ENCODE peak calls at places on chromosomes 7 and 10, in six cellular contexts. M, E, A, H, R and S are unnamed samples.
A peak's percentile ranks its signal among the peaks of the same experiment; 100 is the strongest.

GRCh38 chr10:102523250-102524029 is 19.7 kb downstream of the SUFU start:
- DNase-seq in M (peak; percentile 10), E (no peak), A (no peak), H (no peak), R (no peak), S (no peak)

GRCh38 chr7:82172896-82173295 is 270.7 kb downstream of the CACNA2D1 start:
- DNase-seq in M (no peak), E (no peak), A (no peak), H (no peak), R (no peak), S (no peak)

GRCh38 chr7:116357776-116358670 is 141.5 kb upstream of the CAV2 start:
- DNase-seq in M (no peak), E (no peak), A (no peak), H (no peak), R (no peak), S (no peak)

GRCh38 chr7:149817836-149818535 is 20.2 kb upstream of the ZNF862 start:
- DNase-seq in M (no peak), E (no peak), A (no peak), H (no peak), R (no peak), S (no peak)

GRCh38 chr10:6704891-6705290 is 124.8 kb upstream of the PRKCQ start:
- DNase-seq in M (no peak), E (no peak), A (no peak), H (no peak), R (no peak), S (no peak)

GRCh38 chr10:129531195-129531968 is 64.3 kb downstream of the MGMT start:
- DNase-seq in M (no peak), E (no peak), A (no peak), H (no peak), R (no peak), S (no peak)

GRCh38 chr7:150950496-150951180 is 27.5 kb downstream of the KCNH2 start:
- DNase-seq in M (no peak), E (no peak), A (no peak), H (no peak), R (peak; percentile 26), S (no peak)

GRCh38 chr10:70992436-70992835 is 104.1 kb upstream of the PCBD1 start:
- DNase-seq in M (no peak), E (no peak), A (no peak), H (no peak), R (peak; percentile 33), S (no peak)

GRCh38 chr10:76903387-76903786 is 734.2 kb downstream of the KCNMA1 start:
- DNase-seq in M (no peak), E (no peak), A (no peak), H (no peak), R (no peak), S (no peak)

GRCh38 chr10:89151857-89152256 is 55.3 kb downstream of the CH25H start:
- DNase-seq in M (no peak), E (no peak), A (no peak), H (no peak), R (no peak), S (no peak)

GRCh38 chr7:18087687-18088078 is 60.0 kb upstream of the PRPS1L1 start:
- DNase-seq in M (no peak), E (no peak), A (no peak), H (no peak), R (no peak), S (no peak)

GRCh38 chr7:79050592-79050991 is 402.9 kb downstream of the MAGI2 start:
- DNase-seq in M (no peak), E (no peak), A (no peak), H (peak; percentile 26), R (no peak), S (no peak)

GRCh38 chr7:31986878-31987518 is 83.2 kb downstream of the PDE1C start:
- DNase-seq in M (no peak), E (no peak), A (no peak), H (no peak), R (no peak), S (no peak)

GRCh38 chr7:76356115-76356514 is 2.7 kb downstream of the YWHAG start:
- DNase-seq in M (no peak), E (no peak), A (no peak), H (no peak), R (no peak), S (no peak)
- H3K9me3 ChIP-seq in M (no peaks in the 10 kb centered on the region), E (no peaks in the 10 kb centered on the region), A (no peaks in the 10 kb centered on the region), H (no peaks in the 10 kb centered on the region), R (no peaks in the 10 kb centered on the region), S (no peaks in the 10 kb centered on the region)

GRCh38 chr7:587769-588168 is 68.1 kb upstream of the PDGFA start:
- DNase-seq in M (no peak), E (no peak), A (no peak), H (peak; percentile 63), R (peak; percentile 69), S (no peak)
- H3K9me3 ChIP-seq in M (peaks cover 3% of the 10 kb centered on the region), E (no peaks in the 10 kb centered on the region), A (no peaks in the 10 kb centered on the region), H (no peaks in the 10 kb centered on the region), R (no peaks in the 10 kb centered on the region), S (no peaks in the 10 kb centered on the region)

GRCh38 chr10:98016781-98017475 is 13.5 kb downstream of the CRTAC1 start:
- DNase-seq in M (no peak), E (no peak), A (no peak), H (no peak), R (no peak), S (no peak)

GRCh38 chr10:98010939-98011685 is 19.3 kb downstream of the CRTAC1 start:
- DNase-seq in M (no peak), E (no peak), A (no peak), H (no peak), R (no peak), S (no peak)

GRCh38 chr10:98012654-98013053 is 17.8 kb downstream of the CRTAC1 start:
- DNase-seq in M (no peak), E (no peak), A (no peak), H (no peak), R (no peak), S (no peak)

GRCh38 chr10:98013122-98013521 is 17.3 kb downstream of the CRTAC1 start:
- DNase-seq in M (no peak), E (no peak), A (no peak), H (no peak), R (no peak), S (no peak)

GRCh38 chr10:98013776-98014175 is 16.6 kb downstream of the CRTAC1 start:
- DNase-seq in M (no peak), E (no peak), A (no peak), H (no peak), R (no peak), S (no peak)
- H3K9me3 ChIP-seq in M (no peaks in the 10 kb centered on the region), E (no peaks in the 10 kb centered on the region), A (no peaks in the 10 kb centered on the region), H (no peaks in the 10 kb centered on the region), R (no peaks in the 10 kb centered on the region), S (no peaks in the 10 kb centered on the region)

GRCh38 chr7:157704365-157704764 is 367.6 kb downstream of the DNAJB6 start:
- DNase-seq in M (no peak), E (no peak), A (no peak), H (no peak), R (no peak), S (no peak)

GRCh38 chr7:157701395-157701794 is 364.6 kb downstream of the DNAJB6 start:
- DNase-seq in M (no peak), E (no peak), A (no peak), H (no peak), R (no peak), S (no peak)

GRCh38 chr7:157703131-157703530 is 366.3 kb downstream of the DNAJB6 start:
- DNase-seq in M (no peak), E (no peak), A (no peak), H (no peak), R (no peak), S (no peak)

GRCh38 chr7:157702311-157703023 is 365.7 kb downstream of the DNAJB6 start:
- DNase-seq in M (peak; percentile 22), E (no peak), A (no peak), H (no peak), R (no peak), S (no peak)

DNA sequence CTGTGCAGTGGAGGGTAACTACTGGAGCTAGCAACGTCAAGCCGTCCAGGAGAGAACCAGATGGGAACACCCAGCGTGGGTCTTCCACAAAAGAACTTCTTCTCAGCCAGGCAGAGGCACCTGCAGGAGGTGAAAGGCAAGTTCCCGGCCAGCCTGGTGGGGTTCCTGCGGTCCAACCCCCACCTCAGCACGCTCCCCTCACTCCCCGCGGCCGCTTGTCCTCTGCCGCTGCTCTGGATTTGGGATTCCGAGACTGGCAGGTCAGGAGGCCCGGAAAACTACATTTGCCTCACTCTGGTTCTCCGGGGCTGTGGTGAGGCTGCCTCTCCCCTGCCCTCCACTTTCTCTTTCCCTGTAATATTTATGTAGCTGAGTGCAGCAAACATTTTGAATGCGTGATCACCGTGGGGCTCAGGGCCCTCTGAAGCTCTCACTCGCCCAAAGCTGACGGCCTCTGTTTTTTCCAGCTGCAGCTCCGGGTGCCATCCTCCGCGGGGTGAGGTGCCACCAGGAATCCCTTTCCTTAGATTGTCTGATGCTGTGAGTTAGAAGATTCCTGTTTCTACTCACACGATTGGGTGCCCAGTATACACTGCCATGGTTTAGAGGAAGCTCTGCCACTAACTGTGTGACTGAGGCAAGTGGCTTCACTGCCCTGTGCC is 366.9 kb downstream of the DNAJB6 start:
- DNase-seq in M (peak; percentile 20), E (no peak), A (no peak), H (no peak), R (no peak), S (no peak)
- H3K9me3 ChIP-seq in M (no peaks in the 10 kb centered on the region), E (no peaks in the 10 kb centered on the region), A (no peaks in the 10 kb centered on the region), H (no peaks in the 10 kb centered on the region), R (no peaks in the 10 kb centered on the region), S (no peaks in the 10 kb centered on the region)